ENCODE peak calls at places on chromosome 9, in five cellular contexts. U, K, L, G and C are unnamed samples.

GRCh38 chr9:79662553-79662956 is 90.8 kb downstream of the TLE4 start:
- DNase-seq in U (peak), G (peak), L (no peak), K (peak), C (no peak)

GRCh38 chr9:2465921-2466460 is 155.6 kb upstream of the VLDLR start:
- DNase-seq in U (no peak), L (no peak), K (no peak), G (peak), C (no peak)

GRCh38 chr9:127578627-127578951 is 33.5 kb upstream of the STXBP1 start:
- DNase-seq in G (no peak), U (no peak), L (no peak), K (no peak), C (no peak)

GRCh38 chr9:33739407-33739806 is 56.0 kb upstream of the PRSS3 start:
- DNase-seq in G (no peak), U (no peak), K (no peak), L (no peak), C (no peak)

GRCh38 chr9:127862075-127863011 is 7.9 kb upstream of the ENG start:
- DNase-seq in G (no peak), U (no peak), L (no peak), K (peak), C (no peak)

GRCh38 chr9:80561526-80561925 is 989.8 kb downstream of the TLE4 start:
- DNase-seq in U (no peak), L (no peak), K (no peak), G (no peak), C (no peak)

GRCh38 chr9:30089428-30089827 is 2295.0 kb upstream of the ACO1 start:
- DNase-seq in K (no peak), G (no peak), U (no peak), L (no peak), C (no peak)

GRCh38 chr9:114072181-114073140 is 5.6 kb downstream of the AMBP start:
- DNase-seq in G (no peak), K (no peak), U (no peak), L (no peak), C (no peak)

GRCh38 chr9:101671567-101671966 is 66.9 kb downstream of the GRIN3A start:
- DNase-seq in G (no peak), K (no peak), U (no peak), L (no peak), C (no peak)

GRCh38 chr9:116278326-116278725 is 124.7 kb downstream of the PAPPA start:
- DNase-seq in G (no peak), U (no peak), L (no peak), K (peak), C (no peak)
- H3K27ac ChIP-seq in G (no peak), U (no peak), L (no peak), K (peak), C (no peak)

GRCh38 chr9:120650352-120650751 is 63.9 kb downstream of the MEGF9 start:
- DNase-seq in K (no peak), L (no peak), G (no peak), U (no peak), C (no peak)
- H2BK12ac ChIP-seq in K (no peak), L (no peak), G (no peak), U (no peak), C (no peak)

GRCh38 chr9:81782313-81782712 is 93.0 kb upstream of the TLE1 start:
- DNase-seq in U (no peak), K (no peak), G (no peak), L (no peak), C (no peak)

GRCh38 chr9:81791076-81791475 is 101.7 kb upstream of the TLE1 start:
- DNase-seq in U (no peak), L (no peak), K (no peak), G (no peak), C (no peak)

GRCh38 chr9:81789751-81790150 is 100.4 kb upstream of the TLE1 start:
- DNase-seq in U (no peak), G (no peak), L (no peak), K (peak), C (no peak)

GRCh38 chr9:81787747-81788632 is 98.6 kb upstream of the TLE1 start:
- DNase-seq in U (no peak), G (peak), L (no peak), K (peak), C (no peak)
- H2AFZ ChIP-seq in U (no peak), G (no peak), L (no peak), K (no peak), C (no peak)

GRCh38 chr9:72627147-72627546 is 105.7 kb downstream of the TMC1 start:
- DNase-seq in U (peak), K (no peak), L (no peak), G (no peak), C (no peak)

GRCh38 chr9:72623156-72623555 is 101.7 kb downstream of the TMC1 start:
- DNase-seq in G (no peak), U (no peak), L (no peak), K (no peak), C (no peak)

GRCh38 chr9:72633966-72634365 is 112.6 kb downstream of the TMC1 start:
- DNase-seq in U (no peak), G (peak), K (no peak), L (no peak), C (no peak)

GRCh38 chr9:72628191-72628590 is 106.8 kb downstream of the TMC1 start:
- DNase-seq in L (no peak), K (no peak), U (no peak), G (no peak), C (no peak)
- H3K27ac ChIP-seq in L (no peak), K (no peak), U (peak), G (no peak), C (no peak)

DNA sequence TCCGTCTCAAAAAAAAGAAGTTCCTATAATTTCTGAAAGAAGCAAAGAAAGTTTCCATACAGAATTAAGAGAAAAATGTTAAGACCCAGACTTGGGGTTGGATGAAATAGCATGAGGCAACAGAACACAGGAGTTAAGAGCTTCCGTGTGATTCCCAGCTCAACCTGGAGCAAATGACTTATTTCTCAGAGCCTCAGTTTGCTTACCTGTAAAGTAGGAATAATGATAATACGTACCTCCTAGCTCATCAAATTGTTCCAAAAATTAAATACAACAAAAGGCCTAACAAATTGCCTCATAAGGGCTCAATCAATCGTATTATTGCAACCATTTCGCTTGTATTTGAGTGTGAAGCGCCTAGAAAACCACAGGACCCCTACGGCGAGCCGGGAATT is 600 bp upstream of the GPR107 start:
- DNase-seq in L (no peak), U (no peak), G (no peak), K (no peak), C (no peak)
- H2BK12ac ChIP-seq in L (no peak), U (no peak), G (no peak), K (no peak), C (no peak)